ENCODE peak calls at places on chromosomes 3 and 15, in ten cellular contexts. One of them, this sample, is unnamed.

GRCh38 chr3:127629462-127630403 is 748 bp downstream of the PODXL2 start:
- DNase-seq in vagina: no peak
- DNase-seq in K562: no peak
- DNase-seq in body of pancreas: peak
- DNase-seq in heart left ventricle: no peak
- DNase-seq in thyroid gland: peak
- DNase-seq in uterus: no peak
- DNase-seq in A549: no peak
- DNase-seq in stomach: no peak
- DNase-seq in ovary: peak
- DNase-seq in this sample: no peak

GRCh38 chr3:38114875-38115644 is 21.9 kb downstream of the ACAA1 start:
- DNase-seq in body of pancreas: peak
- DNase-seq in vagina: no peak
- DNase-seq in ovary: peak
- DNase-seq in stomach: no peak
- DNase-seq in A549: no peak
- DNase-seq in thyroid gland: no peak
- DNase-seq in K562: no peak
- DNase-seq in heart left ventricle: peak
- DNase-seq in uterus: no peak
- DNase-seq in this sample: no peak

GRCh38 chr15:68317281-68318007 is 39.9 kb downstream of the FEM1B start:
- DNase-seq in thyroid gland: no peak
- DNase-seq in vagina: no peak
- DNase-seq in ovary: no peak
- DNase-seq in stomach: no peak
- DNase-seq in body of pancreas: no peak
- DNase-seq in K562: no peak
- DNase-seq in A549: no peak
- DNase-seq in uterus: peak
- DNase-seq in heart left ventricle: no peak
- DNase-seq in this sample: no peak

GRCh38 chr3:52831500-52832301 is 1.2 kb upstream of the ITIH4 start:
- DNase-seq in ovary: peak
- DNase-seq in heart left ventricle: no peak
- DNase-seq in A549: peak
- DNase-seq in uterus: peak
- DNase-seq in body of pancreas: peak
- DNase-seq in stomach: peak
- DNase-seq in thyroid gland: peak
- DNase-seq in K562: peak
- DNase-seq in vagina: no peak
- DNase-seq in this sample: no peak

GRCh38 chr15:79091204-79091867 is 756 bp upstream of the RASGRF1 start:
- DNase-seq in thyroid gland: no peak
- DNase-seq in vagina: no peak
- DNase-seq in ovary: no peak
- DNase-seq in A549: peak
- DNase-seq in K562: no peak
- DNase-seq in uterus: no peak
- DNase-seq in heart left ventricle: no peak
- DNase-seq in stomach: no peak
- DNase-seq in body of pancreas: peak
- DNase-seq in this sample: no peak

GRCh38 chr3:61947456-61947855 is 386.1 kb downstream of the PTPRG start:
- DNase-seq in ovary: no peak
- DNase-seq in A549: no peak
- DNase-seq in thyroid gland: peak
- DNase-seq in body of pancreas: no peak
- DNase-seq in uterus: no peak
- DNase-seq in heart left ventricle: no peak
- DNase-seq in stomach: no peak
- DNase-seq in vagina: no peak
- DNase-seq in K562: no peak
- DNase-seq in this sample: no peak

GRCh38 chr15:82530606-82531379 is 9.5 kb downstream of the RPS17 start:
- DNase-seq in vagina: peak
- DNase-seq in stomach: peak
- DNase-seq in heart left ventricle: peak
- DNase-seq in thyroid gland: peak
- DNase-seq in A549: peak
- DNase-seq in K562: peak
- DNase-seq in uterus: peak
- DNase-seq in ovary: peak
- DNase-seq in body of pancreas: peak
- DNase-seq in this sample: no peak

GRCh38 chr3:195756935-195757302 is 36.1 kb downstream of the MUC20 start:
- DNase-seq in stomach: no peak
- DNase-seq in thyroid gland: no peak
- DNase-seq in ovary: no peak
- DNase-seq in heart left ventricle: no peak
- DNase-seq in K562: no peak
- DNase-seq in body of pancreas: no peak
- DNase-seq in vagina: no peak
- DNase-seq in A549: no peak
- DNase-seq in uterus: no peak
- DNase-seq in this sample: no peak

GRCh38 chr3:179541094-179541493 is 21.6 kb upstream of the ACTL6A start:
- DNase-seq in stomach: no peak
- DNase-seq in uterus: no peak
- DNase-seq in body of pancreas: no peak
- DNase-seq in heart left ventricle: no peak
- DNase-seq in A549: no peak
- DNase-seq in vagina: no peak
- DNase-seq in ovary: no peak
- DNase-seq in K562: no peak
- DNase-seq in thyroid gland: no peak
- DNase-seq in this sample: peak

GRCh38 chr15:73991260-73991659 is 835 bp downstream of the STOML1 start:
- DNase-seq in A549: no peak
- DNase-seq in stomach: no peak
- DNase-seq in uterus: peak
- DNase-seq in ovary: no peak
- DNase-seq in vagina: no peak
- DNase-seq in body of pancreas: peak
- DNase-seq in K562: no peak
- DNase-seq in thyroid gland: peak
- DNase-seq in heart left ventricle: peak
- DNase-seq in this sample: no peak

GRCh38 chr15:73990250-73991005 is 1.7 kb downstream of the STOML1 start:
- DNase-seq in ovary: peak
- DNase-seq in heart left ventricle: no peak
- DNase-seq in uterus: no peak
- DNase-seq in stomach: no peak
- DNase-seq in A549: no peak
- DNase-seq in body of pancreas: no peak
- DNase-seq in K562: no peak
- DNase-seq in vagina: no peak
- DNase-seq in thyroid gland: no peak
- DNase-seq in this sample: no peak

GRCh38 chr15:73993211-73993994 is 1.1 kb upstream of the PML start:
- DNase-seq in ovary: no peak
- DNase-seq in stomach: no peak
- DNase-seq in body of pancreas: no peak
- DNase-seq in thyroid gland: no peak
- DNase-seq in heart left ventricle: no peak
- DNase-seq in uterus: no peak
- DNase-seq in K562: no peak
- DNase-seq in vagina: no peak
- DNase-seq in A549: no peak
- DNase-seq in this sample: no peak

GRCh38 chr15:73992594-73992898 is 451 bp upstream of the STOML1 start:
- DNase-seq in thyroid gland: no peak
- DNase-seq in K562: no peak
- DNase-seq in ovary: no peak
- DNase-seq in stomach: no peak
- DNase-seq in body of pancreas: no peak
- DNase-seq in heart left ventricle: no peak
- DNase-seq in uterus: no peak
- DNase-seq in vagina: no peak
- DNase-seq in A549: no peak
- DNase-seq in this sample: no peak

GRCh38 chr15:73991726-73992593 is at the start of gene STOML1:
- DNase-seq in uterus: peak
- DNase-seq in body of pancreas: peak
- DNase-seq in heart left ventricle: peak
- DNase-seq in ovary: peak
- DNase-seq in vagina: peak
- DNase-seq in K562: peak
- DNase-seq in stomach: peak
- DNase-seq in thyroid gland: peak
- DNase-seq in A549: peak
- DNase-seq in this sample: peak
- TF ChIP-seq POLR2A in uterus: peak
- TF ChIP-seq POLR2A in body of pancreas: peak
- TF ChIP-seq POLR2A in heart left ventricle: peak
- TF ChIP-seq POLR2A in ovary: peak
- TF ChIP-seq POLR2A in vagina: no peak
- TF ChIP-seq POLR2A in K562: peak
- TF ChIP-seq POLR2A in stomach: no peak
- TF ChIP-seq POLR2A in thyroid gland: no peak
- TF ChIP-seq POLR2A in A549: peak
- TF ChIP-seq POLR2A in this sample: peak

GRCh38 chr3:101495552-101495951 is 17.5 kb downstream of the SENP7 start:
- DNase-seq in stomach: no peak
- DNase-seq in vagina: no peak
- DNase-seq in body of pancreas: no peak
- DNase-seq in K562: no peak
- DNase-seq in ovary: no peak
- DNase-seq in thyroid gland: no peak
- DNase-seq in uterus: no peak
- DNase-seq in heart left ventricle: no peak
- DNase-seq in A549: peak
- DNase-seq in this sample: no peak
- TF ChIP-seq CTCF in stomach: no peak
- TF ChIP-seq CTCF in vagina: no peak
- TF ChIP-seq CTCF in body of pancreas: no peak
- TF ChIP-seq CTCF in K562: peak
- TF ChIP-seq CTCF in ovary: no peak
- TF ChIP-seq CTCF in thyroid gland: no peak
- TF ChIP-seq CTCF in uterus: no peak
- TF ChIP-seq CTCF in heart left ventricle: no peak
- TF ChIP-seq CTCF in A549: peak
- TF ChIP-seq CTCF in this sample: no peak

GRCh38 chr3:129493206-129493605 is 35.2 kb upstream of the RHO start:
- DNase-seq in stomach: no peak
- DNase-seq in ovary: no peak
- DNase-seq in uterus: no peak
- DNase-seq in heart left ventricle: no peak
- DNase-seq in body of pancreas: no peak
- DNase-seq in A549: no peak
- DNase-seq in thyroid gland: no peak
- DNase-seq in K562: no peak
- DNase-seq in vagina: no peak
- DNase-seq in this sample: no peak

GRCh38 chr3:129487183-129487867 is 41.1 kb upstream of the RHO start:
- DNase-seq in K562: no peak
- DNase-seq in ovary: no peak
- DNase-seq in thyroid gland: no peak
- DNase-seq in stomach: no peak
- DNase-seq in uterus: no peak
- DNase-seq in body of pancreas: no peak
- DNase-seq in A549: no peak
- DNase-seq in heart left ventricle: no peak
- DNase-seq in vagina: no peak
- DNase-seq in this sample: no peak

GRCh38 chr3:129492691-129493090 is 35.7 kb upstream of the RHO start:
- DNase-seq in heart left ventricle: no peak
- DNase-seq in vagina: no peak
- DNase-seq in stomach: no peak
- DNase-seq in body of pancreas: no peak
- DNase-seq in A549: no peak
- DNase-seq in thyroid gland: no peak
- DNase-seq in ovary: no peak
- DNase-seq in uterus: no peak
- DNase-seq in K562: no peak
- DNase-seq in this sample: no peak

GRCh38 chr3:129490273-129490675 is 38.2 kb upstream of the RHO start:
- DNase-seq in vagina: peak
- DNase-seq in stomach: peak
- DNase-seq in heart left ventricle: peak
- DNase-seq in ovary: peak
- DNase-seq in K562: peak
- DNase-seq in A549: peak
- DNase-seq in body of pancreas: peak
- DNase-seq in thyroid gland: peak
- DNase-seq in uterus: peak
- DNase-seq in this sample: peak

GRCh38 chr3:129491794-129492193 is 36.6 kb upstream of the RHO start:
- DNase-seq in stomach: no peak
- DNase-seq in ovary: no peak
- DNase-seq in vagina: no peak
- DNase-seq in thyroid gland: no peak
- DNase-seq in K562: no peak
- DNase-seq in uterus: no peak
- DNase-seq in A549: no peak
- DNase-seq in heart left ventricle: no peak
- DNase-seq in body of pancreas: no peak
- DNase-seq in this sample: no peak
- TF ChIP-seq POLR2A in stomach: no peak
- TF ChIP-seq POLR2A in ovary: no peak
- TF ChIP-seq POLR2A in vagina: no peak
- TF ChIP-seq POLR2A in thyroid gland: no peak
- TF ChIP-seq POLR2A in K562: no peak
- TF ChIP-seq POLR2A in uterus: no peak
- TF ChIP-seq POLR2A in A549: no peak
- TF ChIP-seq POLR2A in heart left ventricle: no peak
- TF ChIP-seq POLR2A in body of pancreas: no peak
- TF ChIP-seq POLR2A in this sample: no peak

GRCh38 chr3:15977089-15977488 is 179.3 kb upstream of the ANKRD28 start:
- DNase-seq in uterus: no peak
- DNase-seq in vagina: no peak
- DNase-seq in ovary: no peak
- DNase-seq in K562: no peak
- DNase-seq in stomach: no peak
- DNase-seq in body of pancreas: no peak
- DNase-seq in thyroid gland: no peak
- DNase-seq in A549: no peak
- DNase-seq in heart left ventricle: no peak
- DNase-seq in this sample: no peak
- TF ChIP-seq CTCF in uterus: no peak
- TF ChIP-seq CTCF in vagina: no peak
- TF ChIP-seq CTCF in ovary: no peak
- TF ChIP-seq CTCF in K562: no peak
- TF ChIP-seq CTCF in stomach: no peak
- TF ChIP-seq CTCF in body of pancreas: no peak
- TF ChIP-seq CTCF in thyroid gland: no peak
- TF ChIP-seq CTCF in A549: no peak
- TF ChIP-seq CTCF in heart left ventricle: no peak
- TF ChIP-seq CTCF in this sample: no peak